ENCODE peak calls at places on chromosomes 4 and X, in five cellular contexts. One of them, this sample, is unnamed.
A peak's percentile ranks its signal among the peaks of the same experiment; 100 is the strongest.

GRCh38 chrX:11541510-11541909 is 124.2 kb downstream of the ARHGAP6 start:
- DNase-seq in upper lobe of left lung: no peak
- DNase-seq in left ventricle myocardium inferior: no peak
- DNase-seq in neural crest cell: no peak
- DNase-seq in prostate gland: no peak
- DNase-seq in this sample: no peak

GRCh38 chr4:55758570-55758969 is 61.0 kb upstream of the EXOC1L start:
- DNase-seq in prostate gland: no peak
- DNase-seq in neural crest cell: no peak
- DNase-seq in left ventricle myocardium inferior: no peak
- DNase-seq in upper lobe of left lung: no peak
- DNase-seq in this sample: no peak

GRCh38 chr4:73707918-73708577 is 32.3 kb upstream of the CXCL8 start:
- DNase-seq in left ventricle myocardium inferior: peak; percentile 54
- DNase-seq in neural crest cell: no peak
- DNase-seq in upper lobe of left lung: peak; percentile 87
- DNase-seq in prostate gland: peak; percentile 74
- DNase-seq in this sample: no peak

GRCh38 chr4:110196206-110196870 is 2.1 kb downstream of the ELOVL6 start:
- DNase-seq in prostate gland: peak; percentile 46
- DNase-seq in left ventricle myocardium inferior: peak; percentile 51
- DNase-seq in neural crest cell: peak; percentile 54
- DNase-seq in upper lobe of left lung: peak; percentile 60
- DNase-seq in this sample: no peak

GRCh38 chrX:155071694-155072215 is 447 bp downstream of the BRCC3 start:
- DNase-seq in prostate gland: no peak
- DNase-seq in neural crest cell: peak; percentile 6
- DNase-seq in left ventricle myocardium inferior: no peak
- DNase-seq in upper lobe of left lung: peak; percentile 24
- DNase-seq in this sample: no peak

GRCh38 chrX:133249659-133250058 is 31.5 kb upstream of the TFDP3 start:
- DNase-seq in upper lobe of left lung: no peak
- DNase-seq in left ventricle myocardium inferior: no peak
- DNase-seq in neural crest cell: no peak
- DNase-seq in prostate gland: no peak
- DNase-seq in this sample: no peak

GRCh38 chr4:100189820-100190642 is at the start of gene DDIT4L:
- DNase-seq in left ventricle myocardium inferior: peak; percentile 23
- DNase-seq in neural crest cell: peak; percentile 8
- DNase-seq in prostate gland: peak; percentile 11
- DNase-seq in upper lobe of left lung: peak; percentile 44
- DNase-seq in this sample: no peak

GRCh38 chr4:7557447-7557846 is 122.7 kb upstream of the PSAPL1 start:
- DNase-seq in upper lobe of left lung: no peak
- DNase-seq in prostate gland: no peak
- DNase-seq in left ventricle myocardium inferior: no peak
- DNase-seq in neural crest cell: no peak
- DNase-seq in this sample: no peak

GRCh38 chr4:113537183-113537977 is 224.2 kb downstream of the CAMK2D start:
- DNase-seq in upper lobe of left lung: no peak
- DNase-seq in left ventricle myocardium inferior: no peak
- DNase-seq in prostate gland: no peak
- DNase-seq in neural crest cell: no peak
- DNase-seq in this sample: no peak

GRCh38 chrX:134670241-134670811 is 12.1 kb upstream of the PLAC1 start:
- DNase-seq in neural crest cell: no peak
- DNase-seq in left ventricle myocardium inferior: no peak
- DNase-seq in upper lobe of left lung: peak; percentile 68
- DNase-seq in prostate gland: no peak
- DNase-seq in this sample: no peak

GRCh38 chrX:50941638-50942037 is 31.1 kb downstream of the BMP15 start:
- DNase-seq in left ventricle myocardium inferior: no peak
- DNase-seq in neural crest cell: no peak
- DNase-seq in prostate gland: no peak
- DNase-seq in upper lobe of left lung: no peak
- DNase-seq in this sample: no peak
- TF ChIP-seq CTCF in left ventricle myocardium inferior: peak; percentile 35
- TF ChIP-seq CTCF in neural crest cell: peak; percentile 34
- TF ChIP-seq CTCF in prostate gland: no peak
- TF ChIP-seq CTCF in upper lobe of left lung: no peak
- TF ChIP-seq CTCF in this sample: no peak

GRCh38 chr4:125283702-125284279 is 31.0 kb upstream of the FAT4 start:
- DNase-seq in prostate gland: no peak
- DNase-seq in left ventricle myocardium inferior: no peak
- DNase-seq in neural crest cell: no peak
- DNase-seq in upper lobe of left lung: no peak
- DNase-seq in this sample: no peak
- TF ChIP-seq CTCF in prostate gland: peak; percentile 61
- TF ChIP-seq CTCF in left ventricle myocardium inferior: peak; percentile 64
- TF ChIP-seq CTCF in neural crest cell: peak; percentile 84
- TF ChIP-seq CTCF in upper lobe of left lung: no peak
- TF ChIP-seq CTCF in this sample: peak; percentile 61

DNA sequence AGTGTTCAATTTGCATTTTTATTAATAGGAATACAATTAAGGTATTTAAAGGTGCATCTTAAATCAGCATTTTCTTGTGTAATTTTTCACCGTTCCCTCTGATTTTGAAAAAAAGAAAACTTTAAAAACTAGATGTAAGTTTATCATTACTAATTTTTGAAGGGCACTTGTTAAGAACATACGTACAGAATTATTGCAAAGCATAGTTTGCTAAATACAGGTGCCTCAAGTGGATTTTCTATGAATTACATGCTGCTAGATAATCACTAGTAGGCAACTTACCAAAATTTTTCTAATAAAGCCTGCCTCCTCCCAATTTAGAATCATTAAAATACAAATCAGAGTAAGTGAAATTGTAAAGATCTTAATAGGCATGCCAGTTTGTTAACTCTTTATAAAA is 8.5 kb downstream of the CNKSR2 start:
- DNase-seq in left ventricle myocardium inferior: no peak
- DNase-seq in prostate gland: no peak
- DNase-seq in neural crest cell: no peak
- DNase-seq in upper lobe of left lung: no peak
- DNase-seq in this sample: no peak
- TF ChIP-seq CTCF in left ventricle myocardium inferior: peak; percentile 50
- TF ChIP-seq CTCF in prostate gland: peak; percentile 16
- TF ChIP-seq CTCF in neural crest cell: peak; percentile 70
- TF ChIP-seq CTCF in upper lobe of left lung: no peak
- TF ChIP-seq CTCF in this sample: peak; percentile 7

DNA sequence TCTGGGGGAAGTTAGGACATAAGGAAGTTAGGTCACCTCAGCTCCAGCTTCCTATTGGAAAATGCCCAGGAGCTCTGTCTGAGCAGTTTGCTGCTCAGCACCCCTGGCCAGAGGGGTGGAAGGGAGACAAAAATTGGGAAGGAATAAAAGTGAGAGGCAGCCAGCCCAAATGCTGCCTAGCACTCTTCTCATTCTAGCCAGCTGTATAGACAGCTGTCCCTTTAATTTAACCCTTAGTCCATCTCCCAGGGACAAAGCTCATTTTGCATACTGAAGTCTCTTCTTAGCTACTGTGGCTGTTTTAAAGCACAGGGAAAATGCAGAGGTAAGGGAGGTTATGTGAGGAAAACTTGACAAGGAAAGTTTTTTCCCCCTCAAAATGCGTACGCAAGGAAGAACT is 89.5 kb upstream of the CITED1 start:
- DNase-seq in neural crest cell: no peak
- DNase-seq in upper lobe of left lung: no peak
- DNase-seq in prostate gland: no peak
- DNase-seq in left ventricle myocardium inferior: no peak
- DNase-seq in this sample: no peak
- TF ChIP-seq CTCF in neural crest cell: no peak
- TF ChIP-seq CTCF in upper lobe of left lung: no peak
- TF ChIP-seq CTCF in prostate gland: no peak
- TF ChIP-seq CTCF in left ventricle myocardium inferior: no peak
- TF ChIP-seq CTCF in this sample: no peak

DNA sequence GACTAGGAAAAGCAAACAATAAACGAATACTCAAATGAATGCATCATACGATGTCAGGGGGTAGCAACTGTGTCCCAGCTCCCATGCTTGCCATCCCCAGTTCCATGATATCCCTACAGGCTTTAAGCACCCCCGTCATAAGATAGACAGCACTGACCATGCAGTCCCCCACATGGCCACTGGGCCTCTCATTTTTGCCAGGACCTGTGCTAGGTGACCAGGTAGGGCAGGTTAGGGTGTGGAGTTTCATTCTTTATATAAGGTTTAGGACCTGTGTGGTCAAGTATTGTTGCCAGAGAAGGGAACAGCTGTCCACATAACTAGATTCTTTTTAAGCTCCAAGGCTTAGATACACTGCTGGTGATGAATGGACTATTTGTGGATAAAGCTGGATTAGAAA is 9.7 kb downstream of the PPEF2 start:
- DNase-seq in upper lobe of left lung: no peak
- DNase-seq in prostate gland: no peak
- DNase-seq in left ventricle myocardium inferior: no peak
- DNase-seq in neural crest cell: no peak
- DNase-seq in this sample: peak; percentile 45
- TF ChIP-seq CTCF in upper lobe of left lung: no peak
- TF ChIP-seq CTCF in prostate gland: no peak
- TF ChIP-seq CTCF in left ventricle myocardium inferior: no peak
- TF ChIP-seq CTCF in neural crest cell: peak; percentile 48
- TF ChIP-seq CTCF in this sample: no peak

This sample was measured in D721Med.